ENCODE peak calls at places on chromosomes 7 and 10, in nine cellular contexts. F, K, A, J, Y, X, C, D and B are unnamed samples. For H3K4me1, the result is how much of the 10 kb centered on the place peaks cover.

GRCh38 chr7:155257482-155258232 is 40.0 kb upstream of the INSIG1 start:
- DNase-seq in Y (no peak), X (no peak), F (peak), D (peak), C (peak), A (peak), K (no peak), J (no peak), B (peak)

GRCh38 chr7:786472-787255 is 45.6 kb upstream of the SUN1 start:
- DNase-seq in Y (peak), A (peak), J (peak), C (peak), X (peak), D (peak), K (peak), F (peak), B (no peak)

GRCh38 chr10:24353319-24353718 is 144.4 kb downstream of the KIAA1217 start:
- DNase-seq in J (no peak), K (no peak), D (peak), A (no peak), F (no peak), Y (no peak), C (no peak), X (no peak), B (no peak)

GRCh38 chr7:107982463-107982862 is 20.5 kb downstream of the LAMB1 start:
- DNase-seq in F (no peak), J (no peak), D (no peak), X (no peak), K (no peak), A (no peak), Y (no peak), C (no peak), B (no peak)

GRCh38 chr7:35261476-35262285 is 7.8 kb upstream of the TBX20 start:
- DNase-seq in D (no peak), A (no peak), J (no peak), C (no peak), X (peak), F (no peak), Y (peak), K (no peak), B (no peak)

GRCh38 chr7:99232082-99232770 is 24.3 kb upstream of the KPNA7 start:
- DNase-seq in F (no peak), K (no peak), Y (no peak), X (no peak), D (no peak), J (no peak), C (no peak), A (no peak), B (no peak)

GRCh38 chr7:2030475-2031456 is 202.0 kb downstream of the MAD1L1 start:
- DNase-seq in J (no peak), C (no peak), X (no peak), K (no peak), Y (no peak), F (peak), D (no peak), A (no peak), B (no peak)

GRCh38 chr10:75870039-75870645 is 438.7 kb downstream of the LRMDA start:
- DNase-seq in A (no peak), J (no peak), K (no peak), D (no peak), C (no peak), X (no peak), Y (no peak), F (no peak), B (no peak)

GRCh38 chr7:47685712-47686376 is 103.9 kb upstream of the TNS3 start:
- DNase-seq in K (no peak), C (no peak), Y (no peak), J (no peak), F (no peak), D (no peak), A (no peak), X (no peak), B (no peak)
- H3K27ac ChIP-seq in K (no peak), C (no peak), Y (no peak), J (no peak), F (no peak), D (no peak), A (no peak), X (no peak), B (no peak)

GRCh38 chr10:124542336-124542735 is 80.7 kb downstream of the LHPP start:
- DNase-seq in J (no peak), C (no peak), Y (no peak), F (no peak), D (no peak), K (no peak), A (no peak), X (no peak), B (no peak)
- TF ChIP-seq CTCF in J (no peak), C (no peak), Y (no peak), F (no peak), D (no peak), K (no peak), A (no peak), X (no peak), B (no peak)

GRCh38 chr7:27167170-27167505 is 1.8 kb upstream of the HOXA9 start:
- DNase-seq in X (no peak), K (no peak), F (peak), J (no peak), C (peak), D (no peak), A (no peak), Y (no peak), B (no peak)
- H3K4me1 ChIP-seq in X (under half), K (under half), F (under half), J (half or more), C (under half), D (under half), A (under half), Y (under half), B (under half)

GRCh38 chr7:121388950-121389349 is 7.2 kb downstream of the FAM3C start:
- DNase-seq in J (no peak), K (no peak), F (no peak), A (no peak), C (no peak), Y (no peak), D (no peak), X (no peak), B (no peak)

GRCh38 chr7:121383235-121383634 is 12.9 kb downstream of the FAM3C start:
- DNase-seq in J (no peak), C (no peak), F (no peak), K (no peak), Y (no peak), D (no peak), X (no peak), A (no peak), B (no peak)

GRCh38 chr7:121385056-121385799 is 10.9 kb downstream of the FAM3C start:
- DNase-seq in D (no peak), Y (no peak), X (no peak), A (no peak), C (peak), F (no peak), J (no peak), K (no peak), B (no peak)

GRCh38 chr7:121384159-121384745 is 11.9 kb downstream of the FAM3C start:
- DNase-seq in J (no peak), D (no peak), X (no peak), F (no peak), C (no peak), A (no peak), K (no peak), Y (no peak), B (no peak)

GRCh38 chr7:121385800-121386179 is 10.3 kb downstream of the FAM3C start:
- DNase-seq in Y (no peak), C (no peak), K (no peak), J (no peak), F (no peak), A (no peak), X (no peak), D (peak), B (no peak)
- H3K27ac ChIP-seq in Y (no peak), C (peak), K (no peak), J (no peak), F (no peak), A (no peak), X (no peak), D (no peak), B (no peak)

DNA sequence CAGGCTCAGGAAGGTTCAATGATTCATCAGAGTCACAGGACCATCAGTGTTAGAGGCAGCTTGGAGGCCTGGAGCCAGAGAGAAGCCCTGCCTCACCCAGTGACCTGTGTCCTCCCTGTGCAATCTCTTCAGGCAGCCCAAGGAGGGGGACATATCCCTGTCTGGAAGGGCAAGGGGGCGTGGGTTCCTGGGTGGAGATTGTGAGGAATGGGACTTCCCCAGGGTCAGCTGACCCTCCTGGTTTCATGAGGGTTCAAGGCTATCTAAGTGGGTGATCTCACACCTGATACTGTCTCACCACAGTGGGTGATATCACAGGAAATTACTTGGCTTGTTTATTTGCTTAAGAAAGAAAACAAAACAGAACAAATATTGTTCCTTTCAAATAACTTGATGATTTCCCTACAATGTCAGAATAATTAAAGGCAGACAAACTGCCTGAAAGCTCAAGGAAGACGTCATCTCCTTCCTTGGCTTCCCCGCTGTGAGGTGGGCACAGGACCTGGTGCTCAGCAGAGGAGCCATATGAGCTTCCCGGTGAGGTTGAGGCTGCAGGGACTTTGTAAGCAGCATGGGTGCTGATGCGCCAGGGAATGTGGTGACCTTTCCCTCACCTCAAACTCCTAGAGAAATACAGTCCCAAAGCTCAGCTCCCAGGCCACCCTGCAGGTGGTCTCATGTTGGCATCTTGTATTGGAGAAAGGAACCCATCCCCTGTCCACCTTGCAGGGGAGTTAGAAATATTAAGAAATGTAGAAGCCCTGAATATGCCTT is 763.2 kb downstream of the GRID1 start:
- DNase-seq in F (no peak), C (no peak), X (peak), D (no peak), A (no peak), K (no peak), J (no peak), Y (no peak), B (no peak)
- TF ChIP-seq CTCF in F (no peak), C (no peak), X (no peak), D (no peak), A (no peak), K (no peak), J (no peak), Y (no peak), B (no peak)

GRCh38 chr10:124741922-124742417 is 2.2 kb downstream of the FAM53B start:
- DNase-seq in A (no peak), F (no peak), C (no peak), Y (no peak), K (no peak), D (no peak), X (no peak), J (no peak), B (no peak)
- H3K4me1 ChIP-seq in A (under half), F (under half), C (half or more), Y (half or more), K (under half), D (under half), X (under half), J (under half), B (half or more)

GRCh38 chr10:79298403-79299244 is 48.6 kb upstream of the PPIF start:
- DNase-seq in F (no peak), X (no peak), D (peak), C (peak), Y (no peak), J (peak), K (peak), A (peak), B (peak)

GRCh38 chr10:79299397-79300370 is 47.6 kb upstream of the PPIF start:
- DNase-seq in D (no peak), K (peak), J (no peak), C (peak), X (no peak), F (no peak), A (peak), Y (no peak), B (no peak)

GRCh38 chr10:79295593-79295992 is 51.7 kb upstream of the PPIF start:
- DNase-seq in J (no peak), F (no peak), X (no peak), D (no peak), C (peak), A (no peak), K (no peak), Y (no peak), B (no peak)

GRCh38 chr10:79293841-79294705 is 53.2 kb upstream of the PPIF start:
- DNase-seq in C (peak), K (no peak), F (no peak), X (no peak), D (no peak), J (no peak), Y (no peak), A (peak), B (no peak)

GRCh38 chr10:79296431-79296830 is 50.8 kb upstream of the PPIF start:
- DNase-seq in K (no peak), J (no peak), Y (no peak), C (no peak), D (no peak), A (no peak), F (no peak), X (no peak), B (no peak)
- H3K27ac ChIP-seq in K (no peak), J (no peak), Y (no peak), C (no peak), D (no peak), A (no peak), F (no peak), X (no peak), B (no peak)